ENCODE peak calls at places on chromosomes 5 and 9, in six cellular contexts. S is esophagus muscularis mucosa, M is tibial nerve, D is stomach, V is fibroblast of pulmonary artery, E is A549. X is an unnamed sample.

GRCh38 chr9:106420511-106420944 is 442.4 kb upstream of the ZNF462 start:
- DNase-seq in S (no peak), M (no peak), D (no peak), V (no peak), E (no peak), X (peak; percentile 52)

GRCh38 chr5:169788168-169788567 is 151.1 kb downstream of the DOCK2 start:
- DNase-seq in S (no peak), M (no peak), D (no peak), V (peak; percentile 64), E (peak; percentile 32), X (peak; percentile 63)

GRCh38 chr9:95157491-95158151 is 159.9 kb downstream of the FANCC start:
- DNase-seq in S (no peak), M (no peak), D (no peak), V (peak; percentile 94), E (peak; percentile 21), X (peak; percentile 69)

GRCh38 chr9:38278457-38278856 is 114.0 kb upstream of the ALDH1B1 start:
- DNase-seq in S (peak; percentile 42), M (no peak), D (no peak), V (no peak), E (no peak), X (no peak)

GRCh38 chr5:8861764-8862163 is 684.1 kb downstream of the SEMA5A start:
- DNase-seq in S (no peak), M (no peak), D (no peak), V (no peak), E (no peak), X (no peak)

GRCh38 chr5:56564451-56565223 is 250.7 kb upstream of the MAP3K1 start:
- DNase-seq in S (peak; percentile 29), M (no peak), D (no peak), V (peak; percentile 89), E (no peak), X (no peak)

GRCh38 chr9:71097696-71098095 is 23.7 kb downstream of the TRPM3 start:
- DNase-seq in S (no peak), M (no peak), D (no peak), V (no peak), E (no peak), X (no peak)

GRCh38 chr5:1387059-1387755 is 42.3 kb upstream of the CLPTM1L start:
- DNase-seq in S (no peak), M (no peak), D (no peak), V (no peak), E (no peak), X (no peak)

GRCh38 chr9:127931092-127931881 is 710 bp upstream of the PIP5KL1 start:
- DNase-seq in S (no peak), M (no peak), D (no peak), V (peak; percentile 71), E (peak; percentile 86), X (peak; percentile 54)
- H3K4me3 ChIP-seq in S (peak overlapping the region; percentile 51), M (peak overlapping the region; percentile 29), D (peak overlapping the region; percentile 46), V (peak overlapping the region; percentile 59), E (peak overlapping the region; percentile 54), X (peak overlapping the region; percentile 35)

DNA sequence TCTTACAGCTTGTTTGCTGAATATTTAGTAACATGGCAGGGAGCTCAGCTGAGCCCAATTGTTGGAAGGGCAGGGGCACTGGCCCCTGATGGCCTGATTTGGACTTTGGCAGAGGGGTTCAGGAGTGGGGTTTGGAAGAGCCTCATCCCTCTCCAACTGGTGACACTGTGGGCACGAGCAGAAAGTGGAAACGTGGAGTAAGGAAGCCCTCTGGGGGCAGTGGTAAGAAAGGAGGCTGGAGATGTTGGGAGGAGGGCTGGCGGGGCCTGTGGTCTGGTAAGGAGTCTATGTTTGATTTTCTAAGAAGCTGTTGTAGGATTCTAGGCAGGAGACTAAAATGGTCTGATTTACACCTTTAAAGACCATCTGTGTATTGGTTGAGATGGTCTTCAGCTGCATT is 208.9 kb downstream of the HSPA4 start:
- DNase-seq in S (no peak), M (no peak), D (no peak), V (no peak), E (no peak), X (no peak)
- TF ChIP-seq CTCF in S (no peak), M (no peak), D (no peak), V (no peak), E (peak; percentile 31), X (peak; percentile 10)

DNA sequence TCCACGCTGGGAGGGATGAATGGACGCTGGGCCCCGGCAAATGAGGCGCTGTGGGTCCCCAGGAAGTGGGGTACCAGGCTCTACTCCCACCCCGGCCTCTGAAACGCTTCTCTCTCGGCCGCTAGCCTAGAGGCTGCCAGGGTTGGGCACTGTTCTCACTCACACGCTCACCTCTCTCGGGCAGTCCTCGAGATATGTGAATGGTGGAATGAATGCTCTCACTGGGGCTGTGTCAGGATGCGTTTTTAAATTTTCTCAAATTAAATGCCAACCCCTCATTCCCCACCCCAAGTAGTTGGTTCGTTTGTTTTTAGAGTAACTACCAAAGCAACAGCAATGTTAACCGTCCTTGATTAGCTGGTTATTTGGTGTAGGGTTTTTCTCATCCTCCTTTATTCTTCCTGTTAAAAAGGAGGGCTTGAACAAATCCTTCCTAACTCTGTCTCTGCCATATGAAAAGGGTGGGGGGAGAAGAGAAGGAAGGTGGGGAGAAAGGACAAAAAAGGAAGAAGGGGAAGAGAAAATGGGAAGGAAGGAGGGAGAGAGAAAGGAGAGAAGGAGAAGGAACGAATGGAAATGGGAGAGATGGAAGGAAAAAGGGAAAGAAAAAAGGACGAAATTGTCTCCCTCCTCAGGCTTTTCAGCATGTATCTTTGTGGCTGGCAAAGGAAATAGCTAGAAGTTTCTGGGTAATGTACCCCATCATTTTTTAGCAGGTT is 1.4 kb upstream of the EBF1 start:
- DNase-seq in S (no peak), M (no peak), D (no peak), V (no peak), E (no peak), X (no peak)
- H3K4me3 ChIP-seq in S (peak overlapping the region; percentile 57), M (peak overlapping the region; percentile 32), D (peak overlapping the region; percentile 50), V (peak overlapping the region; percentile 72), E (peak overlapping the region; percentile 64), X (no peak overlapping the region)

GRCh38 chr9:114539718-114540410 is 34.6 kb upstream of the WHRN start:
- DNase-seq in S (no peak), M (no peak), D (no peak), V (no peak), E (no peak), X (no peak)

GRCh38 chr9:114532561-114533237 is 27.4 kb upstream of the WHRN start:
- DNase-seq in S (no peak), M (no peak), D (no peak), V (no peak), E (no peak), X (peak; percentile 9)

GRCh38 chr9:114538241-114538640 is 33.0 kb upstream of the WHRN start:
- DNase-seq in S (no peak), M (no peak), D (peak; percentile 41), V (no peak), E (peak; percentile 70), X (peak; percentile 75)
- TF ChIP-seq CTCF in S (no peak), M (no peak), D (no peak), V (no peak), E (peak; percentile 27), X (peak; percentile 57)

DNA sequence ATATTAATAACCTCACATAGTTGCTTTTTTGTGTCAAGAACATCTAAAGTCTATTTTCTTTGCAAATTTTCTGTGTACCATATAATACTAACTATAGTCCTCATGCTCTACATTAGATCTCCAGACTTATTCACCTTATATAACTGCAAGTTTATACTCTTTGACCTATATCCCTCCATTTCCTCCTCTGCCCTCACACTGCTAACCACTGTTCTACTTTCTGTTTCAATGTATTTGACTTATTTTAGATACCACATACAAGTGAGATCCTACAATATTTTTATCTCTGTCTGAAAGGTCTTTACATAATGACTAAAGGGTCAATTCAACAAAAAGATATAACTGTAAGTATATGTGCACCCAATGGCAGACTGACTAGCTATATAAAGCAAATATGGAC is 789.7 kb upstream of the ZNF608 start:
- DNase-seq in S (no peak), M (no peak), D (no peak), V (no peak), E (no peak), X (no peak)
- H3K4me3 ChIP-seq in S (no peak overlapping the region), M (no peak overlapping the region), D (no peak overlapping the region), V (no peak overlapping the region), E (no peak overlapping the region), X (no peak overlapping the region)

GRCh38 chr9:129484325-129485000 is 136.4 kb downstream of the C9orf50 start:
- DNase-seq in S (no peak), M (no peak), D (no peak), V (no peak), E (no peak), X (no peak)

GRCh38 chr9:129481424-129481823 is 139.5 kb downstream of the C9orf50 start:
- DNase-seq in S (no peak), M (no peak), D (no peak), V (no peak), E (no peak), X (no peak)

GRCh38 chr9:129481824-129482511 is 138.9 kb downstream of the C9orf50 start:
- DNase-seq in S (no peak), M (no peak), D (no peak), V (peak; percentile 52), E (peak; percentile 75), X (no peak)

GRCh38 chr9:129483467-129484324 is 137.2 kb downstream of the C9orf50 start:
- DNase-seq in S (peak; percentile 97), M (peak; percentile 83), D (peak; percentile 85), V (peak; percentile 96), E (peak; percentile 91), X (peak; percentile 91)

DNA sequence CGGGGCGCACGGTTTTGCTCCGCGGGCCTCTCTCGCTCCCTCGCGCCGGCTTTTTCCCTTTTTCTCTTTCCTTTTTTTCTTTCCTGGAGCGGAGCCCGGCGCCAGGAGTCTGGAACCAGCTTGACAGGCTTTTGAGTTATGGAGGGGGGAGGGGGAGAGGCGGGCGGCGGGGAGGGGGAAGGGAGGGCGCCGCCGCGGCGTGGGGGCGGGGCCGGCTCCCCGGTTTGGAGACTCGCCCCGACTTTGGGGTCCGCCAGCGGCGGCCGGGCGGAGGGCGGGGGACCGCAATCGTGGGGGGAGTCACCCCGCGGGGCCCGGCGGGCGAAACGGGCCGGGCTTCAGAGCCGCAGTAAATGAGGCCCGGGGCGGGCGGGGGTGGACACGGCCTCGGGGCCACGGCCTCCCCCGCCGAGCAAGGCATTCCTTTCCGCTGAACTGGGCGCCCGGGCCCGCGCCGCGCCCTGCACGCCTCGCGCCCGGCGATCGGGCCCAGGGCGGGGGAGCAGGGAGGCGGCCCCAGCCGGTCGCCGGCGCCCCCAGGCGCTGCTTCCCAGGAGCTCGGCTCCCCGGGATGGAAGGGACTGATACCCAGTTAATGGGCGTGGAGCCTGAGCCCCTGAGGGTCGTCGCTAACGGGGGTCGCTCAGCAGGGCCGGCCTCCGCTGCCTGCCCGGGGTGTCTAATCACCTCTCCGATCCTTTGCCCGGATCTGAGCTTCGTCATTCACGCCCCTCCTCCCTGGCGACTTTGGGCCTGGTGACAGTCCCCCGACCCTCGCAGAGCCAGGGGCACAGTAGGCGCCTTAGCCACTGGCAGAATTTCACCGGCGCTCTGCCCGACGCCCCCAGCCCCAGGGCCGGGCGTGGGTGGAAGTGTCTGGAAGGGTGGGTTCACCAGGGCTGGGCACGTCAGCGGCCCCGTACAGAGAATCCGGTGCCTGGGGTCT is 138.1 kb downstream of the C9orf50 start:
- DNase-seq in S (peak; percentile 97), M (peak; percentile 89), D (peak; percentile 92), V (peak; percentile 89), E (peak; percentile 86), X (peak; percentile 85)
- TF ChIP-seq CTCF in S (peak; percentile 12), M (no peak), D (no peak), V (no peak), E (no peak), X (no peak)

DNA sequence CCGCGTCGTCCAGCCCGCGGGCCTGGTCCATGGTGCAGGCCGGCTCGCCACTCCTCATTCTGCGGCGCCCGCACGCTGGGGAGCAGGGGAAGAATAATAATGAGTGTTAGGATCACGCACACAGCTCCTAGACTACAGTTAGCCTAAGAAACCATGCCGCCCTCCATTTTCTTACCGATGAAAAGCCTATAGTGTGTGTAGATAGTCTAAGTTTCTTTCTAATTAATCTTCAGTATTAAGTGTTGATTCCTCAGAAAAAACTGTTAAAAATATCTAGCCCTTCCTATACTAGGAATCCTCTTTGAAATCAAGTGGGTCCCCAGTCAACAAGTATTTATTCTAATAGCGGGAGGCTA is 9.3 kb downstream of the ZBED3 start:
- DNase-seq in S (no peak), M (no peak), D (no peak), V (no peak), E (no peak), X (no peak)
- H3K4me3 ChIP-seq in S (peak overlapping the region; percentile 64), M (peak overlapping the region; percentile 39), D (peak overlapping the region; percentile 61), V (no peak overlapping the region), E (peak overlapping the region; percentile 61), X (peak overlapping the region; percentile 23)